ENCODE peak calls at places on chromosomes 12 and 14, in nine cellular contexts. Z is tibial nerve; G is AG10803; P is psoas muscle; V is brain microvascular endothelial cell; A is CD8-positive, alpha-beta T cell; Y is lower leg skin; T is prostate gland; X is OCI-LY7. L is an unnamed sample.

GRCh38 chr12:26043139-26044006 is 81.5 kb downstream of the BHLHE41 start:
- DNase-seq in A (no peak), X (no peak), Y (no peak), Z (no peak), V (no peak), T (no peak), G (peak; percentile 16), P (no peak), L (no peak)

GRCh38 chr14:81565441-81566290 is 32.0 kb upstream of the SEL1L start:
- DNase-seq in P (no peak), X (peak; percentile 54), T (no peak), Y (no peak), V (peak; percentile 5), Z (peak; percentile 29), G (peak; percentile 8), A (no peak), L (peak; percentile 38)

GRCh38 chr12:100962086-100962712 is 167.6 kb downstream of the ANO4 start:
- DNase-seq in A (no peak), P (no peak), V (no peak), X (no peak), T (no peak), G (peak; percentile 20), Y (no peak), Z (no peak), L (no peak)

GRCh38 chr14:71688576-71688975 is 243.7 kb upstream of the RGS6 start:
- DNase-seq in T (no peak), Y (no peak), X (no peak), G (peak; percentile 57), A (no peak), P (no peak), V (no peak), Z (no peak), L (no peak)

GRCh38 chr12:6765048-6765633 is 1.0 kb upstream of the PTMS start:
- DNase-seq in Z (no peak), P (no peak), G (no peak), Y (no peak), X (no peak), V (no peak), T (no peak), A (no peak), L (no peak)

GRCh38 chr14:64761441-64762043 is 57.3 kb downstream of the PLEKHG3 start:
- DNase-seq in X (no peak), P (peak; percentile 44), Z (no peak), V (peak; percentile 15), T (no peak), Y (no peak), G (no peak), A (no peak), L (no peak)

GRCh38 chr12:121038861-121039654 is at the start of gene OASL:
- DNase-seq in G (peak; percentile 68), V (no peak), A (peak; percentile 51), X (no peak), T (no peak), P (no peak), Y (no peak), Z (peak; percentile 11), L (no peak)

GRCh38 chr12:75563351-75563750 is 51.9 kb upstream of the KRR1 start:
- DNase-seq in V (no peak), Y (no peak), X (no peak), A (no peak), T (no peak), G (no peak), Z (no peak), P (no peak), L (no peak)

GRCh38 chr14:30874120-30874998 is at the start of gene COCH:
- DNase-seq in G (no peak), P (peak; percentile 50), Z (no peak), Y (peak; percentile 81), T (no peak), A (no peak), V (no peak), X (peak; percentile 82), L (peak; percentile 74)

GRCh38 chr14:39268393-39268792 is 34.7 kb downstream of the MIA2 start:
- DNase-seq in P (no peak), T (no peak), X (peak; percentile 50), A (no peak), Z (no peak), G (peak; percentile 9), V (no peak), Y (no peak), L (no peak)

GRCh38 chr12:123532808-123533649 is 490 bp downstream of the RILPL1 start:
- DNase-seq in A (no peak), T (no peak), P (peak; percentile 83), Y (peak; percentile 89), X (peak; percentile 19), Z (peak; percentile 22), G (peak; percentile 40), V (no peak), L (peak; percentile 75)

DNA sequence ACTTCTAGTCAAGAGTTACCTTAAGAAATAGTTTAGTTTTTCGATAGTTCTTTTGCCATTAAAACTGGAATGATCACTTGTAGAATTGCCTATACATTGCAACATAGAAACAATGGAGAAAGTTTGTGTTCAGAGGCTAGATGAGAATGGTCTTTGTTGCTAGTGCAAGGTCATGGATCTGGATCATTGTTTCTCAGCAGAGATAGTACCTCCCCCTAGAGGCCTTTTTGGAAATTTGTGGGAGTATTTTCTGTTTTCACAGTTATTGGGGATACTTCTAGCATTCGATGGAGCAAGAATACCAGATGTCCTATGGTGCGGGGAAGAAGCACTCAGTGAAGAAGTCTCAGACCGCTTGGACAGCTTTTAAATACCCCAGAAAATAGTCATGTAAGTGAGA is 138.8 kb upstream of the HMGA2 start:
- DNase-seq in A (no peak), T (no peak), X (no peak), Z (no peak), V (peak; percentile 36), Y (no peak), G (peak; percentile 53), P (no peak), L (no peak)
- TF ChIP-seq CTCF in A (no peak), T (no peak), X (peak; percentile 69), Z (no peak), V (peak; percentile 69), Y (no peak), G (peak; percentile 72), P (peak; percentile 9), L (peak; percentile 17)

GRCh38 chr14:51401756-51402155 is 161.7 kb downstream of the TMX1 start:
- DNase-seq in X (no peak), A (no peak), P (peak; percentile 52), T (no peak), G (no peak), Z (no peak), V (no peak), Y (no peak), L (no peak)

GRCh38 chr14:51396222-51396815 is 156.3 kb downstream of the TMX1 start:
- DNase-seq in G (peak; percentile 100), V (peak; percentile 95), Z (peak; percentile 44), T (peak; percentile 11), P (peak; percentile 66), X (no peak), A (no peak), Y (no peak), L (no peak)

GRCh38 chr14:51401272-51401671 is 161.2 kb downstream of the TMX1 start:
- DNase-seq in Y (no peak), V (no peak), T (no peak), X (no peak), Z (peak; percentile 30), A (no peak), G (peak; percentile 80), P (no peak), L (no peak)

GRCh38 chr14:51400142-51400541 is 160.1 kb downstream of the TMX1 start:
- DNase-seq in T (no peak), Z (no peak), P (no peak), Y (no peak), A (no peak), G (peak; percentile 23), X (no peak), V (no peak), L (no peak)

DNA sequence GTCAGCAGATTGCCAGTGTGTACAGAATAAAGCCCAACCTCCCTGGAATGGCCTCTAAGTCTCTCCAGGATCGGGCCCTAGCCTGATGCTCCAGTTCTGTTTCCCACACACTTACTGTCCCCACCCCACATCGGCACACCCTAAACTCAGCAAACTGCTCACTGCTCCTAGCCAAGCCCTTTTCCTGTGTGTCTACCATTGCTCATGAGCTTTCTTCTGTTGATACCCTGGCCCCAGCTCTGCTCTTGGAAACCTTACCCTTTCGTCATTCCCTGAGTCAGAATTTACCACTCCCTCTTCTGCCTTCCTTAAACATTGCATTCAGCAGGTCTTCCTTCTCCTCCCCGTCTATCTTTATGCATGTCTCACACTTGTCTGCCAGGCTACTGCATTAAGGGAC is 158.9 kb downstream of the TMX1 start:
- DNase-seq in A (no peak), P (no peak), T (no peak), V (peak; percentile 93), Z (no peak), X (no peak), Y (no peak), G (peak; percentile 72), L (no peak)
- TF ChIP-seq CTCF in A (no peak), P (no peak), T (no peak), V (peak; percentile 45), Z (no peak), X (no peak), Y (no peak), G (peak; percentile 32), L (no peak)

GRCh38 chr12:65279387-65280112 is 1.1 kb downstream of the MSRB3 start:
- DNase-seq in G (peak; percentile 12), V (no peak), Y (no peak), P (no peak), T (no peak), X (no peak), A (no peak), Z (no peak), L (no peak)

GRCh38 chr12:65277994-65278575 is 398 bp upstream of the MSRB3 start:
- DNase-seq in T (no peak), A (no peak), Y (peak; percentile 84), Z (no peak), V (no peak), G (no peak), X (no peak), P (no peak), L (no peak)

GRCh38 chr12:65280306-65280705 is 1.8 kb downstream of the MSRB3 start:
- DNase-seq in Z (no peak), P (no peak), X (no peak), A (no peak), T (no peak), G (peak; percentile 17), Y (no peak), V (peak; percentile 18), L (no peak)

GRCh38 chr12:65278576-65279386 is at the start of gene MSRB3:
- DNase-seq in Z (peak; percentile 56), Y (peak; percentile 91), T (peak; percentile 60), G (peak; percentile 83), A (no peak), V (peak; percentile 60), P (peak; percentile 89), X (no peak), L (peak; percentile 84)

DNA sequence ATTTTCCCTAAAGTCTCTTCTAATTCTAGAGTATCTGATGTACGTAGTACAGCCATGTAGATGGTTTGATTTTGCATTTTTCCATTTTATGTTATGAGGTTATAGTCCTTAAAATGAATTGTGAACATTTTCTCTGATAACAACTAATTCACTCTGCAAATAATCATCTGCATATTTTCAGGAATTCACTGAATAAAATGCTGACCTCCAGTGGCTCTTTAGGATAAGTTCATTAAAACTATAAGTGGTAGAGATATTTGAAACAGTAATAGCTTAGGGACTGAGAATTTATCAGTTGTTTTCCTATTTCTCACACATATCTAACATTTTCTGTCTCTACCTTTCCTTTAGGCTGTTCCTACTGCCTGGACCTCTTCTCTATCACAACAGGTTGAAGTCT is 4.4 kb downstream of the MSRB3 start:
- DNase-seq in Y (no peak), P (no peak), A (no peak), V (no peak), Z (no peak), X (no peak), T (no peak), G (no peak), L (no peak)
- TF ChIP-seq CTCF in Y (no peak), P (no peak), A (no peak), V (no peak), Z (no peak), X (peak; percentile 57), T (no peak), G (peak; percentile 18), L (no peak)

GRCh38 chr14:61321385-61322010 is at the start of gene PRKCH:
- DNase-seq in V (peak; percentile 33), P (peak; percentile 85), X (no peak), T (peak; percentile 93), Z (peak; percentile 47), A (peak; percentile 71), G (peak; percentile 1), Y (peak; percentile 96), L (peak; percentile 73)
- TF ChIP-seq CTCF in V (peak; percentile 21), P (peak; percentile 4), X (no peak), T (peak; percentile 10), Z (no peak), A (no peak), G (no peak), Y (no peak), L (no peak)

L was measured in nephron progenitor cell.